ENCODE peak calls at places on chromosomes 4 and X, in five cellular contexts. One of them, this sample, is unnamed.

GRCh38 chr4:130603043-130603442 is 1507.1 kb downstream of the C4orf33 start:
- DNase-seq in EL: no peak
- DNase-seq in cardiac muscle cell: no peak
- DNase-seq in caudate nucleus: no peak
- DNase-seq in AG09319: no peak
- DNase-seq in this sample: no peak

GRCh38 chr4:10115657-10116624 is 658 bp downstream of the WDR1 start:
- DNase-seq in EL: peak; percentile 69
- DNase-seq in cardiac muscle cell: peak; percentile 69
- DNase-seq in caudate nucleus: no peak
- DNase-seq in AG09319: no peak
- DNase-seq in this sample: no peak

GRCh38 chr4:20347526-20347925 is 95.8 kb downstream of the SLIT2 start:
- DNase-seq in EL: no peak
- DNase-seq in cardiac muscle cell: no peak
- DNase-seq in AG09319: no peak
- DNase-seq in caudate nucleus: no peak
- DNase-seq in this sample: no peak

GRCh38 chr4:139665079-139665689 is 435 bp upstream of the MGST2 start:
- DNase-seq in cardiac muscle cell: no peak
- DNase-seq in caudate nucleus: no peak
- DNase-seq in AG09319: no peak
- DNase-seq in EL: no peak
- DNase-seq in this sample: no peak

GRCh38 chr4:73753215-73753614 is 12.8 kb downstream of the CXCL8 start:
- DNase-seq in AG09319: no peak
- DNase-seq in caudate nucleus: no peak
- DNase-seq in cardiac muscle cell: no peak
- DNase-seq in EL: no peak
- DNase-seq in this sample: no peak

GRCh38 chr4:179843370-179843769 is 2399.8 kb upstream of the TENM3 start:
- DNase-seq in AG09319: no peak
- DNase-seq in caudate nucleus: no peak
- DNase-seq in cardiac muscle cell: no peak
- DNase-seq in EL: no peak
- DNase-seq in this sample: no peak

GRCh38 chrX:7908821-7909220 is 18.4 kb downstream of the PNPLA4 start:
- DNase-seq in caudate nucleus: no peak
- DNase-seq in cardiac muscle cell: no peak
- DNase-seq in EL: no peak
- DNase-seq in AG09319: no peak
- DNase-seq in this sample: no peak

GRCh38 chr4:22216278-22216677 is 267.7 kb upstream of the KCNIP4 start:
- DNase-seq in AG09319: no peak
- DNase-seq in caudate nucleus: no peak
- DNase-seq in cardiac muscle cell: no peak
- DNase-seq in EL: no peak
- DNase-seq in this sample: no peak

GRCh38 chr4:155854597-155855226 is 11.4 kb downstream of the ASIC5 start:
- DNase-seq in AG09319: no peak
- DNase-seq in cardiac muscle cell: no peak
- DNase-seq in caudate nucleus: no peak
- DNase-seq in EL: peak; percentile 25
- DNase-seq in this sample: peak; percentile 45

GRCh38 chrX:1106478-1107210 is 105.8 kb downstream of the CRLF2 start:
- DNase-seq in caudate nucleus: no peak
- DNase-seq in cardiac muscle cell: no peak
- DNase-seq in AG09319: no peak
- DNase-seq in EL: no peak
- DNase-seq in this sample: no peak

GRCh38 chr4:7772708-7773385 is 166.8 kb downstream of the AFAP1 start:
- DNase-seq in caudate nucleus: no peak
- DNase-seq in AG09319: no peak
- DNase-seq in EL: no peak
- DNase-seq in cardiac muscle cell: no peak
- DNase-seq in this sample: no peak

GRCh38 chr4:25860586-25861421 is 2.0 kb downstream of the SEL1L3 start:
- DNase-seq in AG09319: no peak
- DNase-seq in cardiac muscle cell: no peak
- DNase-seq in caudate nucleus: no peak
- DNase-seq in EL: no peak
- DNase-seq in this sample: no peak

GRCh38 chr4:48025005-48025404 is 8.4 kb downstream of the NIPAL1 start:
- DNase-seq in caudate nucleus: no peak
- DNase-seq in AG09319: no peak
- DNase-seq in cardiac muscle cell: no peak
- DNase-seq in EL: peak; percentile 55
- DNase-seq in this sample: no peak